ENCODE peak calls at places on chromosomes 11 and 22, in nine cellular contexts. One of them, this sample, is unnamed.

GRCh38 chr22:41305646-41306045 is 4.3 kb downstream of the ZC3H7B start:
- DNase-seq in astrocyte: peak; percentile 60
- DNase-seq in CD8-positive, alpha-beta T cell: no peak
- DNase-seq in kidney epithelial cell: peak; percentile 61
- DNase-seq in HCT116: no peak
- DNase-seq in esophagus squamous epithelium: no peak
- DNase-seq in choroid plexus epithelial cell: no peak
- DNase-seq in uterus: peak; percentile 66
- DNase-seq in lower leg skin: no peak
- DNase-seq in this sample: no peak

GRCh38 chr11:103940542-103940941 is 95.9 kb upstream of the DDI1 start:
- DNase-seq in astrocyte: peak; percentile 27
- DNase-seq in CD8-positive, alpha-beta T cell: no peak
- DNase-seq in kidney epithelial cell: no peak
- DNase-seq in HCT116: no peak
- DNase-seq in esophagus squamous epithelium: no peak
- DNase-seq in choroid plexus epithelial cell: no peak
- DNase-seq in uterus: no peak
- DNase-seq in lower leg skin: no peak
- DNase-seq in this sample: no peak

GRCh38 chr11:33668468-33668825 is 32.2 kb downstream of the C11orf91 start:
- DNase-seq in astrocyte: peak; percentile 51
- DNase-seq in CD8-positive, alpha-beta T cell: no peak
- DNase-seq in kidney epithelial cell: no peak
- DNase-seq in HCT116: no peak
- DNase-seq in esophagus squamous epithelium: no peak
- DNase-seq in choroid plexus epithelial cell: no peak
- DNase-seq in uterus: no peak
- DNase-seq in lower leg skin: no peak
- DNase-seq in this sample: no peak

GRCh38 chr11:76419896-76420295 is 24.9 kb upstream of the EMSY start:
- DNase-seq in astrocyte: no peak
- DNase-seq in CD8-positive, alpha-beta T cell: no peak
- DNase-seq in kidney epithelial cell: no peak
- DNase-seq in HCT116: no peak
- DNase-seq in esophagus squamous epithelium: no peak
- DNase-seq in choroid plexus epithelial cell: peak; percentile 4
- DNase-seq in uterus: no peak
- DNase-seq in lower leg skin: no peak
- DNase-seq in this sample: no peak

GRCh38 chr11:62005231-62005661 is 37.8 kb upstream of the FTH1 start:
- DNase-seq in astrocyte: no peak
- DNase-seq in CD8-positive, alpha-beta T cell: no peak
- DNase-seq in kidney epithelial cell: no peak
- DNase-seq in HCT116: no peak
- DNase-seq in esophagus squamous epithelium: no peak
- DNase-seq in choroid plexus epithelial cell: peak; percentile 36
- DNase-seq in uterus: no peak
- DNase-seq in lower leg skin: no peak
- DNase-seq in this sample: no peak

GRCh38 chr22:42127606-42128005 is 3.0 kb downstream of the CYP2D6 start:
- DNase-seq in astrocyte: no peak
- DNase-seq in CD8-positive, alpha-beta T cell: no peak
- DNase-seq in kidney epithelial cell: no peak
- DNase-seq in HCT116: no peak
- DNase-seq in esophagus squamous epithelium: no peak
- DNase-seq in choroid plexus epithelial cell: no peak
- DNase-seq in uterus: no peak
- DNase-seq in lower leg skin: no peak
- DNase-seq in this sample: no peak

GRCh38 chr22:39205344-39206021 is 39.3 kb downstream of the PDGFB start:
- DNase-seq in astrocyte: peak; percentile 34
- DNase-seq in CD8-positive, alpha-beta T cell: peak; percentile 61
- DNase-seq in kidney epithelial cell: peak; percentile 49
- DNase-seq in HCT116: peak; percentile 46
- DNase-seq in esophagus squamous epithelium: no peak
- DNase-seq in choroid plexus epithelial cell: peak; percentile 62
- DNase-seq in uterus: peak; percentile 4
- DNase-seq in lower leg skin: no peak
- DNase-seq in this sample: no peak

GRCh38 chr22:42684462-42685195 is 35.4 kb upstream of the CYB5R3 start:
- DNase-seq in astrocyte: peak; percentile 18
- DNase-seq in CD8-positive, alpha-beta T cell: no peak
- DNase-seq in kidney epithelial cell: no peak
- DNase-seq in HCT116: no peak
- DNase-seq in esophagus squamous epithelium: no peak
- DNase-seq in choroid plexus epithelial cell: peak; percentile 68
- DNase-seq in uterus: peak; percentile 65
- DNase-seq in lower leg skin: no peak
- DNase-seq in this sample: no peak

GRCh38 chr11:83364500-83365059 is 78.4 kb upstream of the CCDC90B start:
- DNase-seq in astrocyte: no peak
- DNase-seq in CD8-positive, alpha-beta T cell: no peak
- DNase-seq in kidney epithelial cell: no peak
- DNase-seq in HCT116: no peak
- DNase-seq in esophagus squamous epithelium: no peak
- DNase-seq in choroid plexus epithelial cell: no peak
- DNase-seq in uterus: no peak
- DNase-seq in lower leg skin: no peak
- DNase-seq in this sample: no peak

GRCh38 chr11:70577258-70577603 is 178.9 kb downstream of the CTTN start:
- DNase-seq in astrocyte: no peak
- DNase-seq in CD8-positive, alpha-beta T cell: no peak
- DNase-seq in kidney epithelial cell: no peak
- DNase-seq in HCT116: no peak
- DNase-seq in esophagus squamous epithelium: no peak
- DNase-seq in choroid plexus epithelial cell: no peak
- DNase-seq in uterus: no peak
- DNase-seq in lower leg skin: no peak
- DNase-seq in this sample: no peak

GRCh38 chr11:797300-798092 is 585 bp downstream of the SLC25A22 start:
- DNase-seq in astrocyte: peak; percentile 64
- DNase-seq in CD8-positive, alpha-beta T cell: peak; percentile 81
- DNase-seq in kidney epithelial cell: no peak
- DNase-seq in HCT116: no peak
- DNase-seq in esophagus squamous epithelium: no peak
- DNase-seq in choroid plexus epithelial cell: peak; percentile 95
- DNase-seq in uterus: peak; percentile 77
- DNase-seq in lower leg skin: no peak
- DNase-seq in this sample: peak; percentile 68

GRCh38 chr11:68314886-68315580 is 2.6 kb downstream of the LRP5 start:
- DNase-seq in astrocyte: peak; percentile 61
- DNase-seq in CD8-positive, alpha-beta T cell: no peak
- DNase-seq in kidney epithelial cell: no peak
- DNase-seq in HCT116: peak; percentile 26
- DNase-seq in esophagus squamous epithelium: no peak
- DNase-seq in choroid plexus epithelial cell: peak; percentile 51
- DNase-seq in uterus: peak; percentile 52
- DNase-seq in lower leg skin: no peak
- DNase-seq in this sample: no peak

GRCh38 chr22:27377501-27377900 is 424.1 kb downstream of the MN1 start:
- DNase-seq in astrocyte: no peak
- DNase-seq in CD8-positive, alpha-beta T cell: no peak
- DNase-seq in kidney epithelial cell: no peak
- DNase-seq in HCT116: no peak
- DNase-seq in esophagus squamous epithelium: no peak
- DNase-seq in choroid plexus epithelial cell: no peak
- DNase-seq in uterus: no peak
- DNase-seq in lower leg skin: no peak
- DNase-seq in this sample: peak; percentile 36

GRCh38 chr11:34226210-34226609 is 120.8 kb downstream of the NAT10 start:
- DNase-seq in astrocyte: no peak
- DNase-seq in CD8-positive, alpha-beta T cell: no peak
- DNase-seq in kidney epithelial cell: no peak
- DNase-seq in HCT116: no peak
- DNase-seq in esophagus squamous epithelium: no peak
- DNase-seq in choroid plexus epithelial cell: no peak
- DNase-seq in uterus: no peak
- DNase-seq in lower leg skin: no peak
- DNase-seq in this sample: no peak

GRCh38 chr22:47352920-47353700 is 590.7 kb downstream of the TBC1D22A start:
- DNase-seq in astrocyte: no peak
- DNase-seq in CD8-positive, alpha-beta T cell: no peak
- DNase-seq in kidney epithelial cell: no peak
- DNase-seq in HCT116: no peak
- DNase-seq in esophagus squamous epithelium: no peak
- DNase-seq in choroid plexus epithelial cell: no peak
- DNase-seq in uterus: no peak
- DNase-seq in lower leg skin: peak; percentile 8
- DNase-seq in this sample: no peak

GRCh38 chr22:30541979-30542810 is 4.3 kb downstream of the SEC14L6 start:
- DNase-seq in astrocyte: no peak
- DNase-seq in CD8-positive, alpha-beta T cell: no peak
- DNase-seq in kidney epithelial cell: no peak
- DNase-seq in HCT116: no peak
- DNase-seq in esophagus squamous epithelium: no peak
- DNase-seq in choroid plexus epithelial cell: no peak
- DNase-seq in uterus: no peak
- DNase-seq in lower leg skin: no peak
- DNase-seq in this sample: no peak
- H3K4me3 ChIP-seq in astrocyte: peak overlapping the region; percentile 39
- H3K4me3 ChIP-seq in CD8-positive, alpha-beta T cell: no peak overlapping the region
- H3K4me3 ChIP-seq in kidney epithelial cell: peak overlapping the region; percentile 40
- H3K4me3 ChIP-seq in HCT116: no peak overlapping the region
- H3K4me3 ChIP-seq in esophagus squamous epithelium: peak overlapping the region; percentile 35
- H3K4me3 ChIP-seq in choroid plexus epithelial cell: peak overlapping the region; percentile 37
- H3K4me3 ChIP-seq in uterus: peak overlapping the region; percentile 29
- H3K4me3 ChIP-seq in lower leg skin: no peak overlapping the region
- H3K4me3 ChIP-seq in this sample: peak overlapping the region; percentile 28

GRCh38 chr11:94597896-94598295 is 30.7 kb downstream of the PIWIL4 start:
- DNase-seq in astrocyte: no peak
- DNase-seq in CD8-positive, alpha-beta T cell: no peak
- DNase-seq in kidney epithelial cell: no peak
- DNase-seq in HCT116: no peak
- DNase-seq in esophagus squamous epithelium: no peak
- DNase-seq in choroid plexus epithelial cell: peak; percentile 83
- DNase-seq in uterus: no peak
- DNase-seq in lower leg skin: no peak
- DNase-seq in this sample: no peak

GRCh38 chr11:94599510-94599909 is 32.3 kb downstream of the PIWIL4 start:
- DNase-seq in astrocyte: no peak
- DNase-seq in CD8-positive, alpha-beta T cell: no peak
- DNase-seq in kidney epithelial cell: no peak
- DNase-seq in HCT116: no peak
- DNase-seq in esophagus squamous epithelium: no peak
- DNase-seq in choroid plexus epithelial cell: no peak
- DNase-seq in uterus: no peak
- DNase-seq in lower leg skin: no peak
- DNase-seq in this sample: no peak

GRCh38 chr11:94593030-94593429 is 25.9 kb downstream of the PIWIL4 start:
- DNase-seq in astrocyte: peak; percentile 8
- DNase-seq in CD8-positive, alpha-beta T cell: no peak
- DNase-seq in kidney epithelial cell: no peak
- DNase-seq in HCT116: no peak
- DNase-seq in esophagus squamous epithelium: no peak
- DNase-seq in choroid plexus epithelial cell: peak; percentile 28
- DNase-seq in uterus: no peak
- DNase-seq in lower leg skin: no peak
- DNase-seq in this sample: no peak

DNA sequence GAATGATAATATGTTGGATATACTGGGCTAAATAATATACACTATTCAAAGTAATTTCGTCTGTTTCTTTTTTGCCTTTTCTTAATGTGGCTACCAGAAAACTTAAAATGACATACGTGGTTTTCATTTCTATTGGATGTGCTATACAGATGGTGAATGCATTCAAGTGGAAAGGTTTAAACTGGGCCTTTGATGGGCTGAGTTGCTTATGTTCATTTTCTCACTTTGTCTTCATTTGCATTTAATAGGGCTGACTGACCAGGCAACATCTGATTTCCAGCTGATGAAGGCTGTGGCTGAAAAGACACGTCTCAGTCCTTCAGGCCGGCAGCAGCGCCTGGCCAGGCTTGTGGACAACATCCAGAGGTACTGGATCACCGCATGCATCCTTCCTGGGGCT is 27.9 kb downstream of the PIWIL4 start:
- DNase-seq in astrocyte: no peak
- DNase-seq in CD8-positive, alpha-beta T cell: no peak
- DNase-seq in kidney epithelial cell: no peak
- DNase-seq in HCT116: no peak
- DNase-seq in esophagus squamous epithelium: no peak
- DNase-seq in choroid plexus epithelial cell: no peak
- DNase-seq in uterus: no peak
- DNase-seq in lower leg skin: no peak
- DNase-seq in this sample: no peak
- H3K4me3 ChIP-seq in astrocyte: no peak overlapping the region
- H3K4me3 ChIP-seq in CD8-positive, alpha-beta T cell: no peak overlapping the region
- H3K4me3 ChIP-seq in kidney epithelial cell: no peak overlapping the region
- H3K4me3 ChIP-seq in HCT116: no peak overlapping the region
- H3K4me3 ChIP-seq in esophagus squamous epithelium: no peak overlapping the region
- H3K4me3 ChIP-seq in choroid plexus epithelial cell: no peak overlapping the region
- H3K4me3 ChIP-seq in uterus: no peak overlapping the region
- H3K4me3 ChIP-seq in lower leg skin: no peak overlapping the region
- H3K4me3 ChIP-seq in this sample: no peak overlapping the region

GRCh38 chr11:94457118-94458029 is 36.3 kb downstream of the MRE11 start:
- DNase-seq in astrocyte: peak; percentile 12
- DNase-seq in CD8-positive, alpha-beta T cell: no peak
- DNase-seq in kidney epithelial cell: no peak
- DNase-seq in HCT116: no peak
- DNase-seq in esophagus squamous epithelium: no peak
- DNase-seq in choroid plexus epithelial cell: peak; percentile 20
- DNase-seq in uterus: no peak
- DNase-seq in lower leg skin: no peak
- DNase-seq in this sample: no peak

GRCh38 chr11:94455861-94456260 is 37.8 kb downstream of the MRE11 start:
- DNase-seq in astrocyte: no peak
- DNase-seq in CD8-positive, alpha-beta T cell: no peak
- DNase-seq in kidney epithelial cell: peak; percentile 9
- DNase-seq in HCT116: peak; percentile 38
- DNase-seq in esophagus squamous epithelium: no peak
- DNase-seq in choroid plexus epithelial cell: no peak
- DNase-seq in uterus: no peak
- DNase-seq in lower leg skin: no peak
- DNase-seq in this sample: peak; percentile 28

DNA sequence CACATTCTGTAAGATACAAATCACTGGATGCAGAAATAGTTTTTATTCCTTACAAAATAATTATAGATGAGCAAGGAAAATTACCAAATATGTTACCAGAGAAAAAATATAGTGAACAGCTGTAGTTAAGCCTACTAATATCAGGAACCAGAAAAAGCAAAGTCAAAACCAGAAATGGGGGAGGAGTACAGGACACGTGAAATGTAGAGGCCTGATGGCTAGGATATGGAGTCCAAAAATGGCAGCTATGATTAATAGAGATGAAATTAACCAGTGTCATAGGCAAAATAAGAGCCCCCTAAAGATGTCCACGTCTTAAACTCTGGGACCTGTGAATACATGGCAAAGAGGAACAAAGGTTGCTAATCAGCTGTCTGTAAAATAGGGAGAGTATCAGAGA is 34.1 kb downstream of the MRE11 start:
- DNase-seq in astrocyte: no peak
- DNase-seq in CD8-positive, alpha-beta T cell: no peak
- DNase-seq in kidney epithelial cell: no peak
- DNase-seq in HCT116: no peak
- DNase-seq in esophagus squamous epithelium: no peak
- DNase-seq in choroid plexus epithelial cell: no peak
- DNase-seq in uterus: no peak
- DNase-seq in lower leg skin: no peak
- DNase-seq in this sample: no peak
- H3K4me3 ChIP-seq in astrocyte: no peak overlapping the region
- H3K4me3 ChIP-seq in CD8-positive, alpha-beta T cell: no peak overlapping the region
- H3K4me3 ChIP-seq in kidney epithelial cell: no peak overlapping the region
- H3K4me3 ChIP-seq in HCT116: no peak overlapping the region
- H3K4me3 ChIP-seq in esophagus squamous epithelium: no peak overlapping the region
- H3K4me3 ChIP-seq in choroid plexus epithelial cell: no peak overlapping the region
- H3K4me3 ChIP-seq in uterus: no peak overlapping the region
- H3K4me3 ChIP-seq in lower leg skin: no peak overlapping the region
- H3K4me3 ChIP-seq in this sample: no peak overlapping the region

GRCh38 chr11:48014917-48015316 is 34.6 kb downstream of the PTPRJ start:
- DNase-seq in astrocyte: no peak
- DNase-seq in CD8-positive, alpha-beta T cell: no peak
- DNase-seq in kidney epithelial cell: no peak
- DNase-seq in HCT116: no peak
- DNase-seq in esophagus squamous epithelium: no peak
- DNase-seq in choroid plexus epithelial cell: no peak
- DNase-seq in uterus: no peak
- DNase-seq in lower leg skin: no peak
- DNase-seq in this sample: no peak
- H3K4me3 ChIP-seq in astrocyte: no peak overlapping the region
- H3K4me3 ChIP-seq in CD8-positive, alpha-beta T cell: no peak overlapping the region
- H3K4me3 ChIP-seq in kidney epithelial cell: no peak overlapping the region
- H3K4me3 ChIP-seq in HCT116: no peak overlapping the region
- H3K4me3 ChIP-seq in esophagus squamous epithelium: no peak overlapping the region
- H3K4me3 ChIP-seq in choroid plexus epithelial cell: no peak overlapping the region
- H3K4me3 ChIP-seq in uterus: no peak overlapping the region
- H3K4me3 ChIP-seq in lower leg skin: no peak overlapping the region
- H3K4me3 ChIP-seq in this sample: no peak overlapping the region

This sample was measured in lung.